ENCODE peak calls at places on chromosomes 4 and X, in ten cellular contexts. O is upper lobe of right lung; J is nucleus accumbens; T is activated CD4-positive, alpha-beta T cell treated with anti-CD3 and anti-CD28 coated beads for 48 hours; Y is non-pigmented ciliary epithelial cell; G is ureter; V is NCI-H1092; Q is EH; C is stimulated activated CD8-positive, alpha-beta memory T cell treated with anti-CD3 and anti-CD28 coated beads, Interleukin-7, amount 100 ng/mL, for 48 hours; D is DMS153. S is an unnamed sample.
A peak's percentile ranks its signal among the peaks of the same experiment; 100 is the strongest.

GRCh38 chr4:174274436-174274835 is 9.0 kb downstream of the FBXO8 start:
- DNase-seq in C (no peak), J (no peak), T (no peak), Y (no peak), D (no peak), G (no peak), V (no peak), O (no peak), Q (no peak), S (no peak)

GRCh38 chrX:154021131-154021611 is 1.5 kb upstream of the IRAK1 start:
- DNase-seq in G (no peak), V (no peak), O (no peak), Q (peak; percentile 78), J (no peak), C (no peak), Y (no peak), T (peak; percentile 41), D (no peak), S (no peak)

GRCh38 chr4:84530449-84530848 is 31.4 kb upstream of the NKX6-1 start:
- DNase-seq in G (no peak), O (no peak), J (no peak), D (no peak), Y (no peak), Q (peak; percentile 18), V (no peak), C (no peak), T (no peak), S (no peak)

GRCh38 chrX:16222123-16222522 is 54.8 kb downstream of the MAGEB17 start:
- DNase-seq in O (no peak), G (no peak), D (no peak), J (no peak), T (no peak), Q (peak; percentile 89), C (no peak), Y (peak; percentile 36), V (no peak), S (no peak)

GRCh38 chr4:76059750-76060149 is 14.8 kb upstream of the ART3 start:
- DNase-seq in T (peak; percentile 23), C (no peak), V (no peak), G (no peak), D (no peak), Q (no peak), O (no peak), J (no peak), Y (no peak), S (no peak)

GRCh38 chr4:139600662-139601061 is 44.6 kb upstream of the SETD7 start:
- DNase-seq in V (no peak), Y (no peak), O (no peak), G (no peak), Q (no peak), J (no peak), D (no peak), C (no peak), T (no peak), S (no peak)

GRCh38 chr4:44493924-44494323 is 45.3 kb upstream of the KCTD8 start:
- DNase-seq in O (no peak), J (no peak), D (no peak), V (peak; percentile 4), Y (no peak), Q (no peak), T (no peak), C (no peak), G (no peak), S (no peak)

GRCh38 chrX:39616098-39616729 is 481.5 kb downstream of the BCOR start:
- DNase-seq in D (no peak), Y (no peak), V (no peak), C (no peak), J (no peak), G (no peak), Q (no peak), T (no peak), O (no peak), S (no peak)

GRCh38 chrX:56728752-56729151 is 291 bp upstream of the NBDY start:
- DNase-seq in D (no peak), Q (peak; percentile 28), O (no peak), Y (no peak), V (no peak), T (peak; percentile 28), G (no peak), C (no peak), J (no peak), S (peak; percentile 25)

GRCh38 chr4:82372502-82372873 is 1.3 kb downstream of the HNRNPD start:
- DNase-seq in T (peak; percentile 71), Q (peak; percentile 47), D (no peak), G (peak; percentile 55), V (peak; percentile 24), Y (no peak), J (peak; percentile 21), O (no peak), C (no peak), S (peak; percentile 2)

GRCh38 chrX:151776113-151776790 is 41.7 kb downstream of the CNGA2 start:
- DNase-seq in Y (no peak), O (no peak), C (no peak), J (no peak), V (no peak), D (no peak), G (no peak), Q (no peak), T (no peak), S (no peak)

GRCh38 chr4:158496030-158496741 is 25.5 kb upstream of the RXFP1 start:
- DNase-seq in Y (no peak), T (peak; percentile 55), C (no peak), O (peak; percentile 66), D (no peak), G (no peak), V (peak; percentile 2), J (no peak), Q (no peak), S (no peak)

GRCh38 chrX:154370300-154370881 is 4.0 kb downstream of the FLNA start:
- DNase-seq in V (peak; percentile 32), Q (no peak), D (no peak), T (peak; percentile 27), O (no peak), G (no peak), C (no peak), Y (no peak), J (no peak), S (peak; percentile 37)

GRCh38 chr4:52982246-52982950 is 120.3 kb downstream of the RASL11B start:
- DNase-seq in J (no peak), V (peak; percentile 32), O (no peak), Y (no peak), D (peak; percentile 42), Q (peak; percentile 65), C (no peak), T (no peak), G (no peak), S (peak; percentile 18)

GRCh38 chr4:85591361-85592098 is 116.6 kb downstream of the ARHGAP24 start:
- DNase-seq in J (no peak), C (no peak), V (no peak), O (no peak), G (no peak), Q (peak; percentile 54), Y (no peak), T (no peak), D (no peak), S (no peak)